ENCODE peak calls at places on chromosomes 3 and 15, in eight cellular contexts. Z is astrocyte; L is OCI-LY7; P is stomach; T is heart right ventricle; X is thoracic aorta; S is CD4-positive, alpha-beta T cell; C is fibroblast of lung. I is an unnamed sample.

GRCh38 chr3:154135511-154136173 is 14.5 kb downstream of the ARHGEF26 start:
- DNase-seq in S (no peak), C (no peak), Z (no peak), L (no peak), X (no peak), P (peak; percentile 29), T (no peak), I (no peak)

GRCh38 chr3:142394921-142395622 is 52.8 kb downstream of the XRN1 start:
- DNase-seq in X (no peak), P (no peak), L (no peak), T (no peak), C (no peak), S (no peak), Z (peak; percentile 26), I (no peak)

GRCh38 chr15:70236306-70237103 is 138.8 kb upstream of the TLE3 start:
- DNase-seq in Z (peak; percentile 84), X (no peak), T (no peak), L (no peak), P (no peak), S (no peak), C (peak; percentile 15), I (no peak)

GRCh38 chr3:124075758-124076157 is 83.8 kb upstream of the ROPN1 start:
- DNase-seq in L (no peak), P (no peak), Z (peak; percentile 60), S (no peak), T (no peak), C (no peak), X (no peak), I (no peak)

GRCh38 chr3:179743913-179744312 is 91.1 kb downstream of the USP13 start:
- DNase-seq in X (no peak), C (no peak), L (no peak), S (no peak), T (no peak), P (no peak), Z (no peak), I (no peak)

GRCh38 chr3:50445919-50446318 is 57.5 kb downstream of the CACNA2D2 start:
- DNase-seq in Z (no peak), X (no peak), L (no peak), T (no peak), P (peak; percentile 87), S (no peak), C (no peak), I (no peak)

GRCh38 chr3:30549600-30549999 is 56.8 kb upstream of the TGFBR2 start:
- DNase-seq in X (no peak), C (no peak), Z (no peak), P (no peak), S (no peak), T (no peak), L (no peak), I (no peak)

GRCh38 chr3:71454513-71455423 is 128.8 kb downstream of the FOXP1 start:
- DNase-seq in T (no peak), P (no peak), X (no peak), Z (no peak), L (peak; percentile 77), C (no peak), S (no peak), I (no peak)

GRCh38 chr3:118705827-118706226 is 328.8 kb downstream of the IGSF11 start:
- DNase-seq in S (no peak), C (no peak), L (no peak), Z (no peak), P (no peak), X (no peak), T (no peak), I (no peak)

GRCh38 chr15:25022233-25022632 is 67.4 kb downstream of the SNRPN start:
- DNase-seq in X (no peak), T (no peak), P (no peak), L (no peak), Z (peak; percentile 69), C (peak; percentile 31), S (no peak), I (no peak)

GRCh38 chr3:174986685-174987084 is 127.6 kb downstream of the NAALADL2 start:
- DNase-seq in S (no peak), X (no peak), L (no peak), P (no peak), Z (peak; percentile 28), C (peak; percentile 58), T (no peak), I (no peak)

GRCh38 chr3:150414273-150414672 is 6.2 kb downstream of the TSC22D2 start:
- DNase-seq in Z (peak; percentile 66), S (no peak), T (no peak), P (no peak), X (no peak), C (peak; percentile 54), L (peak; percentile 10), I (no peak)

GRCh38 chr15:101808201-101808600 is 3.8 kb upstream of the OR4F15 start:
- DNase-seq in Z (peak; percentile 67), X (no peak), S (no peak), L (no peak), C (peak; percentile 49), T (no peak), P (no peak), I (no peak)

GRCh38 chr3:139468407-139468806 is 7.9 kb downstream of the RBP2 start:
- DNase-seq in Z (no peak), S (no peak), P (no peak), L (no peak), X (no peak), T (no peak), C (no peak), I (no peak)

GRCh38 chr3:13866406-13866965 is 13.4 kb downstream of the WNT7A start:
- DNase-seq in T (no peak), P (no peak), Z (no peak), S (peak; percentile 61), L (no peak), C (no peak), X (no peak), I (no peak)

DNA sequence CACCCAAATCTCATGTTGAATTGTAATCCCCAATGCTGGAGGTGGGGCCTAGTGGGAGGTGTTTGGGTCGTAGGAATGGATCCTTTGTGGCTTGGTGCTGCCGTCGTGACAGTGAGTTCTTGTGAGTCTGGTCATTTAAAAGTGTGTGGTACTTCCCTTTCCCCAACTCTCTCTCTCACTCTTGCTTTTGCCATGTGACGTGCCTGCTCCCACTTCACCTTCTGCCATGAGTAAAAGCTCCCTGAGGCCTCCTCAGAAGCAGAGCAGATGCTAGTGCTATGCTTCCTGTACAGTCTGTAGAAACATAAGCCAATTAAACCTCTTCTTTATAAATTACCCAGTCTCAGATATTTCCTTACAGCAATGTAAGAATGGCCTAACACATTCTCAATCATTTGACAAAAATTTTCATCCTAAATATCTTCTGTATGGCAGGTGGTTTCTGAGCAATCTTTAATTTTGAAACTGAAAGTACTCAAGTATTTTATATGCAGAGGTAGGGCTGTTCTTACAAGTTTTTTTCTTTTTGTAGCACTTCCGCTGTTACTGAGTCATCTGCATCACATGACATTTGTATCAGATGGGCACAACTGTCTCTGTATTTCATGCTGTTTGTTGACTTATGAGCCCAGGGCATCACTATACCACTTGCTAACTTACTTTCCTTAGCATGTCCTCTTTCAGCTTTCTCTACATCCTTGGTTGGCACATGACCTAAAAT is 8.8 kb downstream of the RPL39L start:
- DNase-seq in X (no peak), P (no peak), T (no peak), Z (peak; percentile 67), L (peak; percentile 80), S (peak; percentile 24), C (peak; percentile 68), I (no peak)
- H3K27ac ChIP-seq in X (peak overlapping the region; percentile 74), P (peak overlapping the region; percentile 12), T (no peak overlapping the region), Z (no peak overlapping the region), L (peak overlapping the region; percentile 59), S (peak overlapping the region; percentile 82), C (no peak overlapping the region), I (peak overlapping the region; percentile 56)

DNA sequence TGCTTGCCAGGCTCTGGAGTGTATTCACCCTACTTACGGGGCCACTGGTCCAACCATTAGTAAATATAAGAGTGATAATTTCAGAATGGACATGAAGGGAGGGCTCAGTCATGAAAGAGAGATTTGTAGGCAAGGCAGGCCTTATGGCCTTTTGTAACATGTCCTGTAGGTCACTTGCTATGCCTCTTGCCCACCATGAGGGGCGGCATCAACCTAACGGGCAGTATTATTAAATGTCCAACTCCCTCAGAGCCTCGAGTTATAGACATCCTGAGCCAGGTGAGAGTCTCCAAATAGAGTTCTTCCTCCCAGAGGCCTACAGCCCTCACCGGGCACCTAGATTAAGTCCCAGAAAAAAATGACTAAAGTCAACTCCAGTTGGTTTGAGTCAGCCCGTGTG is 30.2 kb downstream of the ONECUT1 start:
- DNase-seq in X (no peak), C (no peak), Z (no peak), P (no peak), L (no peak), S (no peak), T (no peak), I (no peak)
- TF ChIP-seq CTCF in X (no peak), C (no peak), Z (no peak), P (no peak), L (no peak), S (no peak), T (no peak), I (no peak)

DNA sequence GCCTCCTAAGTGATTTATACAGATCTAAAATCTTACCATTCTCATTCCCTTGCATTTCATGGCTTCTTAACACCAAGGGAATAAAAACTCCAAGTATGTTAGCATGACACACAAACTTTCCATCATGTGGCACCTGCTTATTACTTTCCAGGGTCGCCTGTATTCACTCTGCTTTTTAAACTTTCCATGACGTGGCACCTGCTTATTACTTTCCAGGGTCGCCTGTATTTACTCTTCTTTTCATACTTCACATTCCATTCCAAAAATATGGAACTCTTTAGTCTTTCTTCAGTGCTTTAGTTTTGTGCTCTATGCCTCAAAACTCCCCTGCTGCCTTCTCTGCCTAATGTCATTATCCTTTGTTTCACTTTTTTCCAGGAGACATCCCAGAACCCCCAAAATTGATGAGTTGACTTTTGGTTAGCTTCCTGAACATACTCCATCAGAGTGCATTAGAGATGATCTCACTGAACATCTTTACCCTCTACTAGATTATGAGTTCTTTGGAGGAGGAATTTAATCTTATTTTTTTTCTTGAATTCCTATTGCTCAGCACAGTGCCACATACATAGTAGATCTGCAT is 47.0 kb downstream of the CALML4 start:
- DNase-seq in C (no peak), T (no peak), L (no peak), X (no peak), P (no peak), S (no peak), Z (peak; percentile 7), I (no peak)
- H3K27ac ChIP-seq in C (no peak overlapping the region), T (no peak overlapping the region), L (no peak overlapping the region), X (peak overlapping the region; percentile 65), P (no peak overlapping the region), S (no peak overlapping the region), Z (no peak overlapping the region), I (peak overlapping the region; percentile 37)

GRCh38 chr3:111667621-111668239 is 72.6 kb upstream of the ZBED2 start:
- DNase-seq in S (peak; percentile 66), X (no peak), C (peak; percentile 43), T (no peak), Z (no peak), P (no peak), L (peak; percentile 90), I (no peak)

GRCh38 chr3:111668321-111668720 is 73.2 kb upstream of the ZBED2 start:
- DNase-seq in X (no peak), P (no peak), S (no peak), Z (no peak), T (no peak), L (no peak), C (no peak), I (no peak)

GRCh38 chr3:111669926-111670630 is 74.9 kb upstream of the ZBED2 start:
- DNase-seq in P (no peak), Z (peak; percentile 76), T (no peak), L (no peak), C (peak; percentile 27), S (no peak), X (no peak), I (no peak)

GRCh38 chr3:111667170-111667569 is 72.0 kb upstream of the ZBED2 start:
- DNase-seq in P (no peak), S (no peak), T (no peak), Z (no peak), C (no peak), L (no peak), X (no peak), I (no peak)

GRCh38 chr3:111668912-111669488 is 73.9 kb upstream of the ZBED2 start:
- DNase-seq in P (no peak), S (no peak), Z (peak; percentile 61), X (no peak), T (no peak), L (peak; percentile 74), C (peak; percentile 77), I (no peak)
- TF ChIP-seq CTCF in P (peak; percentile 63), S (peak; percentile 87), Z (peak; percentile 94), X (peak; percentile 75), T (peak; percentile 85), L (peak; percentile 97), C (peak; percentile 81), I (peak; percentile 62)